ENCODE peak calls at places on chromosomes 2 and 18, in four cellular contexts. S is tibial artery, H is mucosa of gallbladder, G is occipital lobe. W is an unnamed sample.

GRCh38 chr2:150476809-150477302 is 10.6 kb downstream of the RND3 start:
- DNase-seq in S (no peak), H (no peak), G (no peak), W (no peak)

GRCh38 chr2:140998577-140998976 is 1132.2 kb downstream of the LRP1B start:
- DNase-seq in S (no peak), H (no peak), G (no peak), W (no peak)

GRCh38 chr18:39571511-39571910 is 2005.9 kb upstream of the CELF4 start:
- DNase-seq in S (no peak), H (no peak), G (no peak), W (no peak)

GRCh38 chr2:100606740-100607343 is 44.0 kb downstream of the PDCL3 start:
- DNase-seq in S (no peak), H (peak), G (peak), W (peak)

GRCh38 chr2:159895258-159896209 is 97.5 kb upstream of the CD302 start:
- DNase-seq in S (no peak), H (no peak), G (no peak), W (no peak)

GRCh38 chr2:215659650-215660049 is 223.8 kb upstream of the FN1 start:
- DNase-seq in S (no peak), H (no peak), G (no peak), W (no peak)

GRCh38 chr2:146867472-146867986 is 977.3 kb upstream of the ACVR2A start:
- DNase-seq in S (no peak), H (no peak), G (peak), W (no peak)

GRCh38 chr2:138373993-138374408 is 127.6 kb upstream of the SPOPL start:
- DNase-seq in S (no peak), H (no peak), G (no peak), W (no peak)

GRCh38 chr2:219636144-219636915 is 8.9 kb downstream of the SLC4A3 start:
- DNase-seq in S (peak), H (no peak), G (no peak), W (no peak)

GRCh38 chr18:12862467-12862866 is 21.6 kb downstream of the PTPN2 start:
- DNase-seq in S (no peak), H (peak), G (no peak), W (no peak)

GRCh38 chr2:64943387-64944150 is 45.6 kb upstream of the SLC1A4 start:
- DNase-seq in S (peak), H (peak), G (peak), W (peak)

GRCh38 chr2:67782443-67782842 is 280.4 kb downstream of the C1D start:
- DNase-seq in S (no peak), H (no peak), G (no peak), W (no peak)

GRCh38 chr2:75064691-75065396 is 106.4 kb downstream of the POLE4 start:
- DNase-seq in S (peak), H (peak), G (peak), W (peak)

GRCh38 chr2:241463276-241464135 is 44.9 kb downstream of the STK25 start:
- DNase-seq in S (no peak), H (no peak), G (no peak), W (no peak)

GRCh38 chr2:42030829-42031228 is 17.0 kb upstream of the PKDCC start:
- DNase-seq in S (no peak), H (no peak), G (no peak), W (no peak)

GRCh38 chr2:10517351-10518043 is 69.4 kb upstream of the ODC1 start:
- DNase-seq in S (no peak), H (no peak), G (no peak), W (no peak)

GRCh38 chr2:85400951-85401805 is 9.0 kb downstream of the CAPG start:
- DNase-seq in S (no peak), H (no peak), G (no peak), W (no peak)

GRCh38 chr2:235561450-235561849 is 67.6 kb downstream of the AGAP1 start:
- DNase-seq in S (no peak), H (no peak), G (no peak), W (no peak)

GRCh38 chr2:102049756-102050443 is 58.1 kb downstream of the IL1R2 start:
- DNase-seq in S (peak), H (no peak), G (peak), W (peak)

GRCh38 chr2:129895526-129896082 is 83.9 kb upstream of the RAB6C start:
- DNase-seq in S (no peak), H (no peak), G (no peak), W (no peak)

GRCh38 chr2:70936979-70937811 is 1.5 kb downstream of the ATP6V1B1 start:
- DNase-seq in S (no peak), H (no peak), G (no peak), W (no peak)

GRCh38 chr2:215369191-215369760 is 57.4 kb downstream of the ATIC start:
- DNase-seq in S (no peak), H (no peak), G (no peak), W (no peak)

GRCh38 chr2:240793313-240794177 is 26.5 kb downstream of the KIF1A start:
- DNase-seq in S (no peak), H (no peak), G (no peak), W (no peak)

GRCh38 chr18:62524443-62525200 is 1.8 kb downstream of the ZCCHC2 start:
- DNase-seq in S (peak), H (peak), G (peak), W (peak)

GRCh38 chr18:74895686-74896085 is 298.0 kb downstream of the ZNF407 start:
- DNase-seq in S (no peak), H (no peak), G (no peak), W (no peak)

GRCh38 chr2:218896501-218897393 is 16.1 kb downstream of the WNT10A start:
- DNase-seq in S (no peak), H (no peak), G (no peak), W (no peak)

GRCh38 chr2:120552800-120553471 is 182.7 kb upstream of the GLI2 start:
- DNase-seq in S (peak), H (peak), G (peak), W (peak)

GRCh38 chr2:233953106-233953801 is 36.1 kb downstream of the TRPM8 start:
- DNase-seq in S (no peak), H (no peak), G (no peak), W (no peak)

GRCh38 chr2:105081006-105081701 is 43.3 kb downstream of the MRPS9 start:
- DNase-seq in S (no peak), H (no peak), G (no peak), W (peak)

GRCh38 chr2:239830718-239831271 is 194.3 kb downstream of the NDUFA10 start:
- DNase-seq in S (no peak), H (no peak), G (no peak), W (no peak)

GRCh38 chr2:206693399-206694137 is 24.6 kb downstream of the DYTN start:
- DNase-seq in S (no peak), H (peak), G (peak), W (peak)

GRCh38 chr18:72672364-72673151 is 128.4 kb upstream of the CBLN2 start:
- DNase-seq in S (no peak), H (no peak), G (no peak), W (no peak)

GRCh38 chr2:37441055-37441454 is 96.6 kb downstream of the QPCT start:
- DNase-seq in S (no peak), H (no peak), G (no peak), W (no peak)

GRCh38 chr2:1586251-1586945 is 157.9 kb downstream of the PXDN start:
- DNase-seq in S (no peak), H (no peak), G (no peak), W (no peak)

GRCh38 chr18:31931163-31931885 is 11.6 kb downstream of the TRAPPC8 start:
- DNase-seq in S (no peak), H (peak), G (no peak), W (no peak)

GRCh38 chr2:208062113-208062512 is 36.8 kb upstream of the PLEKHM3 start:
- DNase-seq in S (no peak), H (no peak), G (no peak), W (no peak)

GRCh38 chr2:60294901-60295590 is 258.4 kb downstream of the BCL11A start:
- DNase-seq in S (no peak), H (no peak), G (no peak), W (no peak)

GRCh38 chr2:230798769-230799399 is 65.9 kb upstream of the ITM2C start:
- DNase-seq in S (no peak), H (no peak), G (no peak), W (no peak)

GRCh38 chr2:217848351-217848957 is 154.3 kb downstream of the TNS1 start:
- DNase-seq in S (no peak), H (no peak), G (no peak), W (no peak)

W was measured in adrenal gland.